ENCODE peak calls at places on chromosomes 6 and 20, in four cellular contexts. X is adrenal gland, A is upper lobe of right lung, M is cardiac fibroblast. R is an unnamed sample.
A peak's percentile ranks its signal among the peaks of the same experiment; 100 is the strongest.

GRCh38 chr6:135002229-135002844 is 52.3 kb downstream of the HBS1L start:
- DNase-seq in X (no peak), A (no peak), M (peak; percentile 34), R (peak; percentile 53)

GRCh38 chr6:40953486-40953885 is 85.5 kb downstream of the UNC5CL start:
- DNase-seq in X (no peak), A (no peak), M (peak; percentile 15), R (no peak)

GRCh38 chr6:112269165-112269564 is 14.8 kb upstream of the LAMA4 start:
- DNase-seq in X (no peak), A (no peak), M (peak; percentile 76), R (peak; percentile 62)

GRCh38 chr20:54048489-54048888 is 21.9 kb downstream of the BCAS1 start:
- DNase-seq in X (no peak), A (no peak), M (peak; percentile 5), R (no peak)

GRCh38 chr6:42845327-42845694 is 34.1 kb upstream of the RPL7L1 start:
- DNase-seq in X (no peak), A (no peak), M (no peak), R (no peak)

GRCh38 chr6:163405412-163406309 is 8.9 kb upstream of the QKI start:
- DNase-seq in X (peak; percentile 88), A (peak; percentile 89), M (peak; percentile 39), R (peak; percentile 40)

GRCh38 chr20:32628960-32629530 is 43.9 kb upstream of the NOL4L start:
- DNase-seq in X (no peak), A (no peak), M (no peak), R (no peak)

GRCh38 chr20:44166477-44166876 is 20.5 kb downstream of the JPH2 start:
- DNase-seq in X (peak; percentile 66), A (no peak), M (no peak), R (peak; percentile 18)

GRCh38 chr6:117518870-117519269 is 36.4 kb downstream of the DCBLD1 start:
- DNase-seq in X (no peak), A (no peak), M (no peak), R (no peak)

GRCh38 chr20:3651204-3651970 is 11.8 kb downstream of the GFRA4 start:
- DNase-seq in X (no peak), A (no peak), M (no peak), R (no peak)

R was measured in choroid plexus epithelial cell.